ENCODE peak calls at places on chromosomes 2 and 18, in six cellular contexts. E is psoas muscle, K is EL, C is ascending aorta, V is AG04449, R is heart right ventricle. F is an unnamed sample.

GRCh38 chr2:11949732-11950503 is 203.5 kb downstream of the LPIN1 start:
- DNase-seq in V (no peak), E (no peak), C (no peak), R (no peak), K (no peak), F (no peak)

GRCh38 chr2:30230479-30230854 is 867 bp upstream of the LBH start:
- DNase-seq in R (peak; percentile 53), C (no peak), E (no peak), V (no peak), K (peak; percentile 8), F (peak; percentile 50)

GRCh38 chr2:163044116-163044515 is 205.5 kb upstream of the KCNH7 start:
- DNase-seq in C (no peak), V (no peak), K (no peak), R (no peak), E (no peak), F (no peak)

GRCh38 chr2:42802150-42802549 is 9.8 kb upstream of the HAAO start:
- DNase-seq in E (no peak), K (no peak), V (no peak), R (no peak), C (no peak), F (no peak)

GRCh38 chr2:43748333-43748732 is 25.5 kb upstream of the DYNC2LI1 start:
- DNase-seq in C (no peak), E (no peak), R (no peak), K (no peak), V (no peak), F (no peak)

GRCh38 chr2:103161456-103162289 is 399.8 kb downstream of the TMEM182 start:
- DNase-seq in C (no peak), K (peak; percentile 2), V (no peak), E (no peak), R (no peak), F (peak; percentile 62)

GRCh38 chr18:74522635-74523548 is 11.4 kb upstream of the CNDP1 start:
- DNase-seq in E (no peak), K (no peak), V (no peak), C (no peak), R (no peak), F (no peak)

GRCh38 chr2:149573760-149574159 is 13.8 kb downstream of the MMADHC start:
- DNase-seq in R (no peak), K (peak; percentile 21), V (no peak), E (no peak), C (no peak), F (no peak)

GRCh38 chr2:219182331-219183150 is 4.5 kb downstream of the RETREG2 start:
- DNase-seq in E (no peak), K (no peak), R (no peak), C (no peak), V (no peak), F (peak; percentile 61)

GRCh38 chr2:195496991-195497390 is 160.0 kb upstream of the SLC39A10 start:
- DNase-seq in R (no peak), E (no peak), C (no peak), V (no peak), K (no peak), F (no peak)

GRCh38 chr2:195498176-195498575 is 158.8 kb upstream of the SLC39A10 start:
- DNase-seq in R (no peak), V (no peak), K (peak; percentile 31), C (peak; percentile 12), E (no peak), F (no peak)

GRCh38 chr2:190318931-190319556 is 582 bp downstream of the HIBCH start:
- DNase-seq in C (no peak), K (peak; percentile 14), R (no peak), E (peak; percentile 44), V (no peak), F (no peak)

GRCh38 chr2:189363559-189363958 is 77.7 kb upstream of the WDR75 start:
- DNase-seq in C (no peak), R (no peak), E (no peak), K (peak; percentile 73), V (no peak), F (no peak)

F was measured in right cardiac atrium.